ENCODE peak calls at places on chromosomes 2 and 18, in eight cellular contexts. Y is stimulated activated CD4-positive, alpha-beta T cell treated with anti-CD3 and anti-CD28 coated beads, Interleukin-12 subunit alpha, Interleukin-12 subunit beta, amount 100 ng/mL, for 24 hours; B is ELR; S is activated T-cell treated with anti-CD3 and anti-CD28 coated beads for 24 hours; D is hepatocyte; L is T-helper 2 cell; W is GM18507; Q is RPMI8226. N is an unnamed sample.

GRCh38 chr18:10530852-10531251 is 5.0 kb downstream of the NAPG start:
- DNase-seq in S (peak), B (peak), Q (no peak), L (no peak), D (peak), Y (no peak), W (no peak), N (no peak)

GRCh38 chr2:236045264-236046235 is 122.6 kb downstream of the GBX2 start:
- DNase-seq in Q (no peak), D (peak), S (no peak), L (no peak), Y (no peak), W (no peak), B (peak), N (no peak)

GRCh38 chr18:49052891-49053644 is 102.3 kb upstream of the SMAD7 start:
- DNase-seq in Y (no peak), L (peak), B (peak), D (no peak), Q (no peak), S (no peak), W (no peak), N (no peak)

GRCh38 chr2:43986600-43986999 is 9.2 kb downstream of the LRPPRC start:
- DNase-seq in Q (no peak), D (no peak), S (no peak), W (no peak), Y (no peak), L (no peak), B (no peak), N (no peak)

GRCh38 chr2:215941726-215942125 is 71.6 kb downstream of the MREG start:
- DNase-seq in D (no peak), L (no peak), S (no peak), W (no peak), Q (no peak), Y (no peak), B (no peak), N (no peak)

GRCh38 chr2:66565291-66565690 is 130.4 kb downstream of the MEIS1 start:
- DNase-seq in D (no peak), B (no peak), Q (no peak), L (no peak), Y (no peak), W (no peak), S (no peak), N (no peak)

GRCh38 chr2:60552096-60552850 is 1.2 kb downstream of the BCL11A start:
- DNase-seq in B (peak), L (no peak), Y (no peak), W (no peak), Q (peak), D (peak), S (no peak), N (no peak)

GRCh38 chr2:75465317-75465998 is 95.3 kb downstream of the EVA1A start:
- DNase-seq in Y (no peak), B (peak), Q (no peak), D (peak), S (no peak), L (no peak), W (no peak), N (no peak)

GRCh38 chr2:60961457-60961856 is 56.1 kb upstream of the PEX13 start:
- DNase-seq in W (no peak), L (no peak), Q (no peak), S (no peak), B (peak), Y (no peak), D (peak), N (no peak)

GRCh38 chr2:25078171-25079049 is 36.5 kb downstream of the EFR3B start:
- DNase-seq in Q (peak), Y (no peak), S (no peak), B (peak), D (peak), L (no peak), W (no peak), N (no peak)

GRCh38 chr2:10486601-10487079 is 38.5 kb upstream of the ODC1 start:
- DNase-seq in Q (no peak), L (no peak), W (no peak), S (no peak), D (no peak), Y (no peak), B (no peak), N (no peak)

GRCh38 chr2:28587526-28588230 is 91.8 kb downstream of the PLB1 start:
- DNase-seq in S (no peak), W (no peak), L (no peak), B (no peak), Q (no peak), D (no peak), Y (no peak), N (no peak)

GRCh38 chr18:51195086-51195601 is 2.3 kb downstream of the MEX3C start:
- DNase-seq in Y (no peak), S (no peak), Q (no peak), W (no peak), D (no peak), B (peak), L (peak), N (peak)

GRCh38 chr2:88059979-88060906 is 4.7 kb upstream of the KRCC1 start:
- DNase-seq in S (no peak), L (peak), D (peak), B (peak), W (peak), Q (peak), Y (no peak), N (no peak)

GRCh38 chr18:59379772-59380530 is 20.9 kb upstream of the LMAN1 start:
- DNase-seq in S (no peak), Q (no peak), W (no peak), L (no peak), Y (no peak), D (no peak), B (no peak), N (no peak)

GRCh38 chr18:9705183-9705864 is 2.8 kb upstream of the RAB31 start:
- DNase-seq in D (peak), Q (no peak), B (peak), S (no peak), W (no peak), L (no peak), Y (no peak), N (no peak)

GRCh38 chr2:170975943-170976270 is 46.9 kb downstream of the GORASP2 start:
- DNase-seq in Y (no peak), Q (no peak), D (no peak), L (no peak), W (no peak), B (no peak), S (no peak), N (no peak)

GRCh38 chr2:134142903-134143302 is 111.0 kb upstream of the MGAT5 start:
- DNase-seq in W (no peak), B (peak), Q (peak), D (no peak), Y (no peak), L (no peak), S (no peak), N (no peak)

GRCh38 chr2:23026671-23027070 is 358.3 kb upstream of the KLHL29 start:
- DNase-seq in L (no peak), B (no peak), Q (no peak), D (no peak), W (no peak), Y (no peak), S (no peak), N (no peak)

GRCh38 chr2:154133823-154134222 is 262.1 kb downstream of the GALNT13 start:
- DNase-seq in Q (no peak), W (no peak), Y (no peak), D (peak), L (no peak), S (no peak), B (no peak), N (no peak)

GRCh38 chr2:11701206-11701605 is 31.2 kb upstream of the NTSR2 start:
- DNase-seq in Y (no peak), B (no peak), D (no peak), W (no peak), Q (no peak), L (no peak), S (no peak), N (no peak)

GRCh38 chr2:180604077-180604476 is 376.3 kb upstream of the UBE2E3 start:
- DNase-seq in Q (peak), D (peak), Y (no peak), S (no peak), B (peak), L (no peak), W (no peak), N (no peak)

GRCh38 chr18:5515007-5515744 is 28.6 kb downstream of the EPB41L3 start:
- DNase-seq in L (no peak), Y (no peak), W (no peak), Q (no peak), B (no peak), S (no peak), D (no peak), N (no peak)

GRCh38 chr2:106577252-106577651 is 90.1 kb downstream of the CD8B2 start:
- DNase-seq in D (no peak), L (no peak), W (no peak), B (no peak), Y (no peak), S (no peak), Q (no peak), N (no peak)

N was measured in T-helper 22 cell.